ENCODE peak calls at places on chromosomes 6 and 20, in four cellular contexts. O is NT2/D1, J is epithelial cell of esophagus, L is LHCN-M2. Q is an unnamed sample.

GRCh38 chr20:2914160-2914559 is 40.9 kb downstream of the PTPRA start:
- DNase-seq in O (no peak), J (peak), L (no peak), Q (peak)

GRCh38 chr20:49831770-49832631 is 19.4 kb downstream of the SLC9A8 start:
- DNase-seq in O (no peak), J (no peak), L (no peak), Q (no peak)

GRCh38 chr20:52210037-52210990 is 18.7 kb upstream of the ZFP64 start:
- DNase-seq in O (no peak), J (no peak), L (no peak), Q (no peak)

GRCh38 chr6:30378290-30378937 is 33.5 kb downstream of the RPP21 start:
- DNase-seq in O (no peak), J (peak), L (peak), Q (no peak)

GRCh38 chr20:7226156-7226555 is 458.7 kb downstream of the BMP2 start:
- DNase-seq in O (no peak), J (no peak), L (no peak), Q (no peak)

GRCh38 chr6:5302220-5302946 is 41.1 kb downstream of the FARS2 start:
- DNase-seq in O (no peak), J (no peak), L (no peak), Q (no peak)

GRCh38 chr6:401239-401993 is 9.9 kb downstream of the IRF4 start:
- DNase-seq in O (no peak), J (no peak), L (no peak), Q (no peak)

GRCh38 chr6:29685718-29686326 is 4.9 kb upstream of the ZFP57 start:
- DNase-seq in O (no peak), J (peak), L (no peak), Q (no peak)

GRCh38 chr6:74749211-74750142 is 456.4 kb downstream of the COL12A1 start:
- DNase-seq in O (no peak), J (peak), L (peak), Q (peak)

GRCh38 chr20:62151225-62151624 is 7.7 kb downstream of the SS18L1 start:
- DNase-seq in O (no peak), J (no peak), L (no peak), Q (no peak)

GRCh38 chr6:21846541-21847451 is 253.2 kb downstream of the SOX4 start:
- DNase-seq in O (no peak), J (no peak), L (peak), Q (no peak)

GRCh38 chr6:73579389-73579788 is 58.6 kb upstream of the EEF1A1 start:
- DNase-seq in O (no peak), J (no peak), L (peak), Q (no peak)

Q was measured in brain microvascular endothelial cell.